ENCODE peak calls at places on chromosomes 11 and 22, in seven cellular contexts. One of them, this sample, is unnamed.

GRCh38 chr11:94314064-94314463 is 9.7 kb downstream of the IZUMO1R start:
- DNase-seq in ACHN: no peak
- DNase-seq in WERI-Rb-1: no peak
- DNase-seq in substantia nigra: no peak
- DNase-seq in fibroblast of mammary gland: no peak
- DNase-seq in T-helper 17 cell: no peak
- DNase-seq in KBM-7: no peak
- DNase-seq in this sample: no peak

GRCh38 chr22:36334838-36335603 is 52.7 kb downstream of the MYH9 start:
- DNase-seq in ACHN: peak
- DNase-seq in fibroblast of mammary gland: peak
- DNase-seq in KBM-7: peak
- DNase-seq in T-helper 17 cell: no peak
- DNase-seq in substantia nigra: peak
- DNase-seq in WERI-Rb-1: no peak
- DNase-seq in this sample: peak

GRCh38 chr11:39724404-39724803 is 1735.0 kb downstream of the LRRC4C start:
- DNase-seq in KBM-7: no peak
- DNase-seq in fibroblast of mammary gland: no peak
- DNase-seq in substantia nigra: no peak
- DNase-seq in T-helper 17 cell: no peak
- DNase-seq in ACHN: no peak
- DNase-seq in WERI-Rb-1: no peak
- DNase-seq in this sample: no peak

GRCh38 chr22:40009953-40010751 is 15.4 kb downstream of the FAM83F start:
- DNase-seq in substantia nigra: no peak
- DNase-seq in KBM-7: no peak
- DNase-seq in T-helper 17 cell: no peak
- DNase-seq in fibroblast of mammary gland: no peak
- DNase-seq in WERI-Rb-1: peak
- DNase-seq in ACHN: no peak
- DNase-seq in this sample: no peak

GRCh38 chr11:64245797-64246623 is 733 bp downstream of the PPP1R14B start:
- DNase-seq in fibroblast of mammary gland: peak
- DNase-seq in T-helper 17 cell: peak
- DNase-seq in ACHN: peak
- DNase-seq in KBM-7: peak
- DNase-seq in WERI-Rb-1: peak
- DNase-seq in substantia nigra: no peak
- DNase-seq in this sample: peak

GRCh38 chr22:35380537-35381423 is at the start of gene HMOX1:
- DNase-seq in WERI-Rb-1: peak
- DNase-seq in fibroblast of mammary gland: peak
- DNase-seq in ACHN: peak
- DNase-seq in T-helper 17 cell: peak
- DNase-seq in substantia nigra: peak
- DNase-seq in KBM-7: peak
- DNase-seq in this sample: peak

GRCh38 chr11:72984448-72985077 is 157.6 kb downstream of the FCHSD2 start:
- DNase-seq in KBM-7: no peak
- DNase-seq in substantia nigra: no peak
- DNase-seq in WERI-Rb-1: peak
- DNase-seq in T-helper 17 cell: no peak
- DNase-seq in fibroblast of mammary gland: no peak
- DNase-seq in ACHN: no peak
- DNase-seq in this sample: no peak

GRCh38 chr22:23063539-23064380 is 6.6 kb upstream of the GNAZ start:
- DNase-seq in fibroblast of mammary gland: no peak
- DNase-seq in WERI-Rb-1: no peak
- DNase-seq in substantia nigra: no peak
- DNase-seq in KBM-7: no peak
- DNase-seq in ACHN: no peak
- DNase-seq in T-helper 17 cell: no peak
- DNase-seq in this sample: peak

GRCh38 chr22:43185860-43186261 is 1.1 kb downstream of the TTLL12 start:
- DNase-seq in KBM-7: peak
- DNase-seq in WERI-Rb-1: no peak
- DNase-seq in ACHN: peak
- DNase-seq in substantia nigra: no peak
- DNase-seq in T-helper 17 cell: no peak
- DNase-seq in fibroblast of mammary gland: peak
- DNase-seq in this sample: peak

GRCh38 chr11:78080818-78081495 is 1.3 kb upstream of the NDUFC2 start:
- DNase-seq in substantia nigra: no peak
- DNase-seq in ACHN: no peak
- DNase-seq in T-helper 17 cell: no peak
- DNase-seq in KBM-7: peak
- DNase-seq in WERI-Rb-1: no peak
- DNase-seq in fibroblast of mammary gland: peak
- DNase-seq in this sample: no peak

GRCh38 chr11:118998388-118998717 is 415 bp downstream of the CENATAC start:
- DNase-seq in T-helper 17 cell: no peak
- DNase-seq in KBM-7: no peak
- DNase-seq in fibroblast of mammary gland: no peak
- DNase-seq in substantia nigra: no peak
- DNase-seq in ACHN: no peak
- DNase-seq in WERI-Rb-1: peak
- DNase-seq in this sample: peak

GRCh38 chr22:24697141-24697540 is 77.4 kb downstream of the PIWIL3 start:
- DNase-seq in substantia nigra: no peak
- DNase-seq in T-helper 17 cell: no peak
- DNase-seq in fibroblast of mammary gland: no peak
- DNase-seq in WERI-Rb-1: no peak
- DNase-seq in ACHN: no peak
- DNase-seq in KBM-7: no peak
- DNase-seq in this sample: no peak

GRCh38 chr11:68436985-68437926 is 23.3 kb upstream of the PPP6R3 start:
- DNase-seq in substantia nigra: no peak
- DNase-seq in ACHN: peak
- DNase-seq in KBM-7: peak
- DNase-seq in WERI-Rb-1: no peak
- DNase-seq in T-helper 17 cell: no peak
- DNase-seq in fibroblast of mammary gland: peak
- DNase-seq in this sample: peak

GRCh38 chr11:8608646-8609045 is 14.6 kb upstream of the STK33 start:
- DNase-seq in KBM-7: no peak
- DNase-seq in fibroblast of mammary gland: peak
- DNase-seq in T-helper 17 cell: no peak
- DNase-seq in WERI-Rb-1: no peak
- DNase-seq in substantia nigra: no peak
- DNase-seq in ACHN: peak
- DNase-seq in this sample: peak

GRCh38 chr11:76690736-76691135 is 20.2 kb upstream of the LRRC32 start:
- DNase-seq in fibroblast of mammary gland: peak
- DNase-seq in ACHN: no peak
- DNase-seq in T-helper 17 cell: no peak
- DNase-seq in WERI-Rb-1: no peak
- DNase-seq in KBM-7: no peak
- DNase-seq in substantia nigra: no peak
- DNase-seq in this sample: no peak